ENCODE peak calls at places on chromosomes 2 and 18, in ten cellular contexts. Y is GM12892, A is GM12891, L is GM23338, S is prostate gland, H is spleen, V is HCT116, P is suprapubic skin, W is stomach, M is SK-N-SH. X is an unnamed sample.

GRCh38 chr2:69221960-69222751 is 164.9 kb downstream of the GFPT1 start:
- DNase-seq in H (no peak), P (no peak), W (no peak), A (no peak), M (no peak), V (no peak), S (no peak), Y (no peak), L (no peak), X (no peak)

GRCh38 chr18:57561728-57562423 is 24.6 kb downstream of the FECH start:
- DNase-seq in P (no peak), V (peak), L (peak), W (no peak), S (no peak), A (no peak), H (no peak), Y (peak), M (peak), X (no peak)

GRCh38 chr2:62611820-62612219 is 93.7 kb upstream of the EHBP1 start:
- DNase-seq in L (no peak), V (no peak), S (no peak), P (no peak), A (no peak), M (no peak), W (no peak), Y (no peak), H (no peak), X (no peak)

GRCh38 chr2:71796174-71796592 is 342.8 kb downstream of the DYSF start:
- DNase-seq in P (peak), H (peak), S (no peak), A (no peak), V (no peak), M (peak), W (no peak), L (no peak), Y (no peak), X (no peak)

GRCh38 chr2:105337122-105338019 is at the start of gene C2orf49:
- DNase-seq in L (peak), Y (peak), H (peak), P (peak), A (peak), S (peak), M (peak), W (peak), V (peak), X (peak)

GRCh38 chr2:38092196-38092902 is 16.4 kb upstream of the CYP1B1 start:
- DNase-seq in Y (no peak), P (no peak), W (no peak), L (no peak), M (peak), A (no peak), S (no peak), H (no peak), V (no peak), X (no peak)

GRCh38 chr2:222641336-222641735 is 14.6 kb downstream of the FARSB start:
- DNase-seq in S (no peak), W (no peak), M (no peak), Y (no peak), H (no peak), V (no peak), L (no peak), A (no peak), P (no peak), X (no peak)

GRCh38 chr18:75350440-75350839 is 77.1 kb downstream of the SMIM21 start:
- DNase-seq in V (no peak), M (no peak), L (peak), H (no peak), Y (no peak), A (no peak), P (no peak), W (no peak), S (no peak), X (peak)

GRCh38 chr2:106143495-106144215 is 50.4 kb downstream of the UXS1 start:
- DNase-seq in S (no peak), M (no peak), A (no peak), Y (no peak), P (no peak), H (no peak), W (no peak), V (no peak), L (peak), X (no peak)

GRCh38 chr2:25528173-25528572 is 145.2 kb downstream of the DTNB start:
- DNase-seq in V (no peak), Y (no peak), H (no peak), S (no peak), A (no peak), L (no peak), P (no peak), M (no peak), W (no peak), X (no peak)

GRCh38 chr2:213227458-213227857 is 56.8 kb upstream of the SPAG16 start:
- DNase-seq in Y (no peak), V (no peak), L (no peak), S (no peak), H (no peak), M (no peak), W (no peak), P (no peak), A (no peak), X (no peak)

GRCh38 chr18:63192885-63193349 is 126.7 kb downstream of the BCL2 start:
- DNase-seq in M (no peak), V (no peak), L (no peak), P (no peak), H (no peak), Y (no peak), W (no peak), S (no peak), A (no peak), X (no peak)

DNA sequence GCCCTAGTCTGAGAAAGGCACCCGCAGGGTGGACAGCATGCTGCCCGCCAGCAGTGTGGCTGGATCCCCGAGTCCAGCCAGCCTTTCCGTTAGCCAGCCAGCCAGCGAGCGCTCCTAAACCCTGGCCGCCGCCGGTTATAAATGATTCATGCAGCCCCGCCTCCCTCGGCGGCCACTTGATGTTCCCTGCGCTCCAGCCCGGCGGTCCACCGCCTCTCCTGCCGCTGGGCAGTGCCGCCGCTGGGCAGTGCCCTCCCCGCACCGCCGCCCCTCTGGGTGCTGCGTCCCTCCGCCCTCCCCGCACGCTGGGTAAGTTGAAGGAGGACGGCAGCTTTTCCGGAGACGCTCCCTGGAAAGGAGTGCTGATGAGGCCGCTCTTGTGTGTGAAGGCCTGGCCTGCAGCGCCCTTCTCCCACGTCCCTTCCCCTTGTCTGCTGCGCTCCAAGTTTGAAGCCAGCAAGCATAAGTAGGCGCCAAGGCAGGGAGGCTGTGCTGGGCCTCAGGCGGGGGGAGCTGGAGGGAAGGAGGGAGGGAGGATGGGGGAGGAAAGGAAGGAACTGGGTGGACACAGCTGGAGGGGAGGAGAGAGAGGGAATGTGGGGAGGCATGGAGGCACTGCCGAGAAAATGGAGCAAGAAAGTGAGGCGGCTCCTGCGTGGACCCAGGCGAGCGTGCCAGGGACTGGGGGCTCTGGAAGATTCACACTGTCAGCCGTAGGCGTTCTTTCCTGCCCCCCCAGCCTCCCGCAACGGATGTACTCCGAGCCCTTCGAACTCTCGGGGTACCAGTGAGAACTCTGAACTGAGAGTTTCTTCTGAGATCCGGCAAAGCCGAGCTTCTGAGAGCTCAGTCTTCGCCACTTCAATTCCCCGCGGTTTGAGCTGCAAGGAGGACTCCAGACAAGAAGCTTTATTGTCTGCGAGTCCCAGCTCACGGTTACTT is 131.9 kb downstream of the GLI2 start:
- DNase-seq in A (no peak), Y (no peak), P (peak), M (peak), S (peak), L (peak), H (peak), W (peak), V (no peak), X (peak)
- TF ChIP-seq POLR2AphosphoS5 in A (no peak), Y (no peak), P (peak), M (no peak), S (peak), L (no peak), H (peak), W (peak), V (no peak), X (peak)

GRCh38 chr2:60793169-60793568 is 37.1 kb downstream of the PAPOLG start:
- DNase-seq in P (no peak), S (no peak), H (no peak), M (no peak), Y (no peak), W (no peak), L (no peak), A (no peak), V (no peak), X (no peak)
- TF ChIP-seq POLR2AphosphoS5 in P (no peak), S (no peak), H (no peak), M (no peak), Y (no peak), W (no peak), L (no peak), A (no peak), V (no peak), X (no peak)

DNA sequence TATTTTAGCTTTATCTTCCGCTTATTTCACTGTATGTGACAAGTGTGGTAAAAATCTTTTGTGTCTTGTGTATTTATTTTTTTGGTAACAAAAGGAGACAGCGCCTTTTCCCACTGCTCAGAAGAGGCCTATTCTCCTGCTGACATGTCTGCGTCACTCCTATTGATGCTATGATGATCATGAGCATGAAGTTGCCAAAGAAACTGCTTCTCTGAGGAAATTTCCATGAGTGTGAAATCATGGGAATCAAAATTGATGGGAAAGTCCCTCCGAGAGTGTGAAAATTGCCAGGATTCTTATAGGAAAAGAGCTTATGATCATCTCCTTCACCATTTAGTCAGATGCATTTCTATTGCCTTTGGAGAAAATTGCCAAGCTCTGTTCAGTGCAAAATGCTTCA is 36.5 kb upstream of the DARS1 start:
- DNase-seq in M (no peak), L (no peak), V (no peak), A (no peak), Y (no peak), P (no peak), W (no peak), H (no peak), S (no peak), X (no peak)
- TF ChIP-seq POLR2AphosphoS5 in M (no peak), L (no peak), V (no peak), A (no peak), Y (no peak), P (no peak), W (no peak), H (no peak), S (no peak), X (no peak)

GRCh38 chr2:73018188-73018825 is 53.2 kb downstream of the SFXN5 start:
- DNase-seq in L (no peak), H (no peak), P (no peak), M (no peak), S (no peak), W (no peak), Y (no peak), V (no peak), A (no peak), X (no peak)

GRCh38 chr2:73020657-73021370 is 50.7 kb downstream of the SFXN5 start:
- DNase-seq in H (no peak), V (no peak), W (peak), L (no peak), M (peak), A (no peak), S (no peak), Y (no peak), P (no peak), X (no peak)

GRCh38 chr2:73022024-73022568 is 49.4 kb downstream of the SFXN5 start:
- DNase-seq in V (no peak), S (no peak), L (no peak), H (no peak), Y (no peak), M (no peak), P (no peak), W (no peak), A (no peak), X (no peak)

GRCh38 chr2:73021371-73022010 is 50.0 kb downstream of the SFXN5 start:
- DNase-seq in V (no peak), W (no peak), A (no peak), L (no peak), Y (no peak), S (no peak), H (no peak), M (no peak), P (no peak), X (no peak)

DNA sequence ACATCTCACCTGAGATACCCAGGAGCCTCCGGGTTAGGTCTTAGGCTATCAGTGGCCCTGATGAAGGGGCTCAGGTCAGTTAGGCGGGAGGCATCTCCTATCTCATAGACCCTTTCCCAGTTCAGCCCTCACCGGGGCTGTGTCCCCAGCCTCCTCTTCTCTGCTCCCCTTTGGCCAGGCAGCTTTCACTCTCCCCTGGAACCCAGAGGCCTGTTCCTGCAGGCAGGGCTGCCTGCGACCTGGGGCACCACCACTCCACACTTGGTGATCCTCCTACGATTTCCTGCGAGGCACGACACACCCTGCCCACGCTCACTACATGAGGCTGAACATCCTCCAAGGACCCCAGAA is 51.2 kb downstream of the SFXN5 start:
- DNase-seq in Y (no peak), P (no peak), H (no peak), L (no peak), W (no peak), M (no peak), V (no peak), S (no peak), A (no peak), X (no peak)
- TF ChIP-seq POLR2AphosphoS5 in Y (no peak), P (no peak), H (no peak), L (no peak), W (no peak), M (no peak), V (no peak), S (no peak), A (no peak), X (no peak)

GRCh38 chr18:50268022-50268747 is 1.9 kb upstream of the CFAP53 start:
- DNase-seq in W (peak), S (no peak), P (no peak), H (peak), M (peak), Y (peak), L (peak), A (peak), V (no peak), X (peak)
- TF ChIP-seq POLR2AphosphoS5 in W (peak), S (no peak), P (no peak), H (peak), M (no peak), Y (peak), L (peak), A (peak), V (no peak), X (peak)

GRCh38 chr2:85795331-85796045 is 41.7 kb downstream of the ATOH8 start:
- DNase-seq in H (peak), A (no peak), M (peak), Y (no peak), P (no peak), V (no peak), W (no peak), S (no peak), L (no peak), X (peak)

GRCh38 chr2:85797263-85797660 is 43.5 kb downstream of the ATOH8 start:
- DNase-seq in L (no peak), P (peak), S (no peak), W (no peak), Y (no peak), V (no peak), H (no peak), A (no peak), M (no peak), X (peak)

GRCh38 chr2:85796046-85796548 is 42.3 kb downstream of the ATOH8 start:
- DNase-seq in V (no peak), H (no peak), W (no peak), P (peak), Y (no peak), S (no peak), L (no peak), A (no peak), M (no peak), X (peak)

GRCh38 chr2:85797959-85798358 is 44.2 kb downstream of the ATOH8 start:
- DNase-seq in H (no peak), L (peak), V (no peak), S (no peak), Y (no peak), A (no peak), W (no peak), M (peak), P (peak), X (peak)

DNA sequence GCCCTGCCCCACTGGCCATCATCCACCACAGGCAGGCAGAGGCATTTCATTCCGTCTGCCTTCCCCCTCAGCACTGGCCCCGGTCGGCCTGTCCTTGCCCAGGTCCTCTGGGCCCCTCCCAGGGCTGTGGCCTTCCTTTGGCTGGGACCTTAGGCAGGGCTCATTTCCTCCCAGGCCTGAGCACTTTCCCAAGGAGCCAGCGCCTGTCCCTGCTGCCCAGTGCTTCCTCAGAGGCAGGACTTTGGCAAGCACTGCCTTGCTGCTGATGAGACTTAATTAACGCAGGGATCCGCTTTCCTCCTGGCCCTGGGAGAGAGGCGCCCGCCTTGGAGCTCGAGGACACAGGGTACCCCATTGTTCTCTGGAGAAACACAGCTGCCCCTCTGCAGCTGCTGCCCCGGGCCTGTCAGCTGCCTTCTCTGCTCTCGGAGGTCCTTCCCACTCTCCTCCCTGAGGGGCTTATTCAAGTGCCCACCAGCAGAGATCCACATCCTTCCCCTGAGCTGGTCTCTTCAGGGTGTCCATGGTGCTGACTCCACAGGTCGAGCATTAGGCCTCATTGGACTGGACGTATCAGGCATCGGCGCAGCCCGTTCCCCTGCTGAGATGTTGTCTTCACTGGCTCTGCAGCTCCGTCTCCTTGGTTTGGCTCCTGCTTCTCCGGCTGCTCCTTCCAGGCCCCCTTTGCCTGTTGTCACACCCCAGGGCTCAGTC is 42.9 kb downstream of the ATOH8 start:
- DNase-seq in P (peak), M (peak), S (no peak), W (no peak), Y (no peak), H (peak), L (no peak), V (no peak), A (no peak), X (peak)
- TF ChIP-seq POLR2AphosphoS5 in P (no peak), M (no peak), S (no peak), W (no peak), Y (no peak), H (peak), L (no peak), V (no peak), A (no peak), X (no peak)

GRCh38 chr2:117957616-117958015 is 56.3 kb downstream of the CCDC93 start:
- DNase-seq in L (no peak), M (no peak), A (no peak), S (no peak), H (no peak), W (no peak), Y (no peak), V (no peak), P (no peak), X (no peak)

GRCh38 chr2:117961201-117961600 is 52.7 kb downstream of the CCDC93 start:
- DNase-seq in V (no peak), M (no peak), L (no peak), P (no peak), A (no peak), S (no peak), W (no peak), Y (no peak), H (no peak), X (no peak)

GRCh38 chr2:117960231-117960630 is 53.6 kb downstream of the CCDC93 start:
- DNase-seq in Y (no peak), V (no peak), A (no peak), H (no peak), M (no peak), S (no peak), L (no peak), W (no peak), P (no peak), X (peak)

GRCh38 chr2:117956036-117956791 is 57.7 kb downstream of the CCDC93 start:
- DNase-seq in M (no peak), S (no peak), P (no peak), A (no peak), V (no peak), L (peak), H (no peak), Y (no peak), W (no peak), X (no peak)

GRCh38 chr2:117958186-117958585 is 55.7 kb downstream of the CCDC93 start:
- DNase-seq in V (no peak), M (no peak), Y (no peak), L (no peak), W (no peak), S (peak), P (no peak), A (no peak), H (no peak), X (no peak)
- TF ChIP-seq POLR2AphosphoS5 in V (no peak), M (no peak), Y (no peak), L (no peak), W (peak), S (peak), P (no peak), A (no peak), H (no peak), X (no peak)

GRCh38 chr2:175560521-175561164 is 379.1 kb upstream of the ATP5MC3 start:
- DNase-seq in P (no peak), L (no peak), H (no peak), V (no peak), M (no peak), Y (no peak), S (no peak), W (no peak), A (no peak), X (no peak)

GRCh38 chr2:175557810-175558377 is 376.4 kb upstream of the ATP5MC3 start:
- DNase-seq in V (no peak), A (no peak), W (no peak), H (peak), M (no peak), L (peak), S (no peak), Y (no peak), P (no peak), X (no peak)

GRCh38 chr2:175553944-175554343 is 372.4 kb upstream of the ATP5MC3 start:
- DNase-seq in P (no peak), H (no peak), W (no peak), V (no peak), M (no peak), A (no peak), S (no peak), L (no peak), Y (no peak), X (no peak)

DNA sequence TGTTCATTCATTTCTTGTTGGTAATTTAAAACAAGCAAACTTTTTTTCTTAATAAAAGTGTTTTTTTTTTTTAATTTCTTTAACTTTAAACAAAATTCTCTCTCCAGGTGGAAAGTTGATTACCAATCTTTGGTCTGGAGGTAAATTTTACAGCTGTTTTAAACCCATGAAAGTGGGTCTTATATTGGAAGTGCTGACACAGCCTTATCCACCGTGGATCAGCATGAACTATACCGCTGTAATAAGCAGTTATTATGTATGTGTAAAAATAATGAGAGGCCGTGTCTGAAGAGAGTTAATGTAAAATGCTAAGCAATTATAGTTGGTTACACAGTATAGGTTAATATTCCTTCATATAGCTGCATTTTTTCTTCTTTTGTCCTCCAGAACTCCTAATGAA is 378.1 kb upstream of the ATP5MC3 start:
- DNase-seq in P (no peak), A (no peak), H (no peak), L (no peak), W (no peak), Y (no peak), V (no peak), M (no peak), S (no peak), X (no peak)
- TF ChIP-seq POLR2AphosphoS5 in P (no peak), A (no peak), H (no peak), L (no peak), W (no peak), Y (no peak), V (no peak), M (no peak), S (no peak), X (no peak)

X was measured in transverse colon.